ENCODE peak calls at places on chromosomes 7 and 10, in four cellular contexts. A is ovary, N is SK-N-SH, Y is tibial nerve. G is an unnamed sample.

GRCh38 chr10:89553064-89553734 is 17.8 kb upstream of the SLC16A12 start:
- DNase-seq in A (no peak), Y (no peak), N (no peak), G (no peak)

GRCh38 chr7:13057462-13058200 is 370.2 kb downstream of the ARL4A start:
- DNase-seq in A (no peak), Y (no peak), N (no peak), G (no peak)

GRCh38 chr10:98107644-98108430 is 26.6 kb upstream of the R3HCC1L start:
- DNase-seq in A (no peak), Y (no peak), N (no peak), G (no peak)

GRCh38 chr7:29921404-29922010 is 68.1 kb downstream of the SCRN1 start:
- DNase-seq in A (no peak), N (peak; percentile 81), Y (peak; percentile 49), G (peak; percentile 35)

GRCh38 chr7:18408461-18408860 is 87.1 kb upstream of the HDAC9 start:
- DNase-seq in A (no peak), Y (no peak), N (no peak), G (no peak)

GRCh38 chr10:79354141-79354540 is 6.9 kb downstream of the PPIF start:
- DNase-seq in A (no peak), Y (no peak), N (no peak), G (no peak)

GRCh38 chr10:124644281-124644680 is 99.9 kb downstream of the FAM53B start:
- DNase-seq in N (no peak), A (no peak), Y (no peak), G (no peak)

GRCh38 chr7:155576416-155576815 is 30.1 kb upstream of the CNPY1 start:
- DNase-seq in Y (no peak), N (no peak), A (no peak), G (no peak)

GRCh38 chr10:113055458-113055857 is 105.4 kb downstream of the TCF7L2 start:
- DNase-seq in A (no peak), N (no peak), Y (no peak), G (no peak)

DNA sequence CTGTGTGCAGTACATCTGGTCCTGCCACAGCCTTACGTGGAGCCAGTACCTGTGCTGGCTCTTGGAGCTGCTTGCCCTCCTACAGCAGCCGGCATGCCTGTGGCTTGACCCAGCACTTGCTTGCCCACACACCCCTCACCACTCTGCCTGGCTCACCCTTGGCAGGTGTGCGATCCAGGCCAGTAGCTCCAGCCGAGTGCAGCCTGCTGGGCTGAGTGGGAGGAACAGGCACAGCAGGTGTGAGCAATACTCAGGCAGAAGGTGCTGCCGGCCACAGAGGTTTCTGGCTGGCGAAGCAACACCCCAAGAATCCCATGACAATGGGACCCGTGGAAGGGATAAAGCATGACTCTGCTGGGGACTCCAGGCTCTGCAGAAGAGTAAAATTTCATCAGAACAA is 173.5 kb upstream of the ADCY1 start:
- DNase-seq in A (no peak), N (no peak), Y (no peak), G (no peak)
- TF ChIP-seq EP300 in A (no peak), N (no peak), Y (no peak), G (no peak)

DNA sequence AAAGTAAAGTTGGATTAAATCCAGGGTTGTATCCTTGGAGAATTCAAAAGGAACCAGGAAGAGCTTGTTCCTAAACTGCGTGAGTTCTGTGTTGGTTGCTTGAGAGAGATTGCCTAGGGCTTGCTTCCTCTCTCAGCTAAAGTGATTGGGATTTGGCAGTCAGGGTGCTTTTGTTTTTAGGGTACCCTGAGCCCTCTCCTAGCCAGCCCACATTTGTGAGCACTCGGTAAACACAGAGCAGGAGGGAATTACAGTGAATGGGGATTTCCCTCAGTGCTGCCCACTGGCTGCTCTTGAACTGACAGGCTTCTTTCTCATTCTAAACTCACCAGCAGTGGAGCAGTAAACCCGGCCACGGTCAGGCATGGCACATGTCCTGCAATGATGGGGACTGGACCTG is 146.9 kb downstream of the TPST1 start:
- DNase-seq in A (no peak), Y (no peak), N (no peak), G (peak; percentile 18)
- TF ChIP-seq CTCF in A (no peak), Y (no peak), N (no peak), G (no peak)

DNA sequence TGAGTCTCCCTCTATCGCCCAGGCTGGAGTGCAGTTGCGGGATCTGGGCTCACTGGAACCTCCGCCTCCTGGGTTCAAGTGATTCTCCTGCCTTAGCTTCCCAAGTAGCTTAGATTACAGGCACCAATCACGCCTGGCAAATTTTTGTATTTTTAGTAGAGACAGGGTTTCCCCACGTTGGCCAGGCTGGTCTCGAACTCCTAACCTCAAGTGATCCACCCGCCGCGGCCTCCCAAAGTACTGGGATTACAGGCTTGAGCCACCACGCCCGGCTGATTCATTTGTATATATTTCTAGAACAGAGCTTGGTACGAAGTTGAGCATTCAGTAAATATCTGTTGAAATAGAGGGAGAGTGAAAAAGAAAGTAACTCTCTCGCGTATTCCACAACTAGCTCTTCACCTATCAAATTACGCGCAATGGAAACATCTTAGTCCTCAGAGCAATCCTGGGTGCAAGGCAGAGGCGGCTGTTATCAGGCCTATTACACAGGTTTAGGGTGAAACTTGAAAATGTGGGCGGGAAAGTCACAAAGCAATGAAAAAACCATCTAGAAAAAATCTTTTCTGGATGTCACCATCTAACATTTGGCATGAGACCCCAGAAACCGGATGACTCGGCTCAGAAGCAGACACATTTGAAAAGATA is 707 bp upstream of the GHITM start:
- DNase-seq in A (peak; percentile 51), Y (no peak), N (peak; percentile 34), G (peak; percentile 49)
- H3K27ac ChIP-seq in A (no peak overlapping the region), Y (peak overlapping the region; percentile 92), N (peak overlapping the region; percentile 76), G (peak overlapping the region; percentile 97)

DNA sequence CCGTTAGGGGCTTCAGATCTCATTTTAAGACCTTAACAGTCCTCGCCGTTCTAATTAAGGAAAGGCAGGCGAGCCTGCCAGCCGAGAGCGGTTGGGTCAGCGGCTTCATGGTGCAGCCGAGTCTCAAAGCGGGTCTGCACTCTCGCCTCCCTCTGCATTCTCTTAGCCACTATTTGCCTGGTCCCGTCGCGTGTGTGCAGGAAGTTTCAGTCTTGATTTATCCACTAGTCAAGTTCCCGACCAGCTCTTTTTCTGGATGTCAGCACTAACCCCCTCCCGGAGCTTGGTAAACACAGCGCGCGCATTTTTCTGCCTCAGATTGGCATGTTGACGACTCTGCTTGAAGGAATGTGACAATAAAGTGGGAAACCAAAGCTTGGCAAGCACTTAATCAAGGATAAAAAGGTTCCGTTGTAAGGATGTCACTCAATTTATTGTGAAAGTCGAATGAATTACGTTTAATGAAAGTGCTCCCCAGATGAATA is 7.7 kb downstream of the NXPH1 start:
- DNase-seq in N (no peak), Y (no peak), A (no peak), G (no peak)
- TF ChIP-seq EP300 in N (no peak), Y (no peak), A (no peak), G (no peak)

GRCh38 chr7:64183126-64183742 is 23.8 kb upstream of the ZNF735 start:
- DNase-seq in Y (no peak), N (peak; percentile 82), A (no peak), G (no peak)
- TF ChIP-seq CTCF in Y (peak; percentile 60), N (peak; percentile 85), A (no peak), G (peak; percentile 56)